ENCODE peak calls at places on chromosomes 4 and X, in nine cellular contexts. E is foreskin melanocyte, Y is HCEC 1CT, B is AG09319, I is NT2/D1, Z is NCI-H187 treated with DMSO at 0.1 percent for 48 hours, H is NCI-H226, K is KBM-7, W is ELR. D is an unnamed sample.

GRCh38 chr4:10596586-10597285 is 87.8 kb downstream of the CLNK start:
- DNase-seq in I (no peak), K (no peak), E (no peak), Z (no peak), B (no peak), W (peak), Y (no peak), H (no peak), D (no peak)

GRCh38 chr4:177175473-177175872 is 134.2 kb upstream of the NEIL3 start:
- DNase-seq in I (no peak), W (no peak), H (no peak), Z (no peak), Y (no peak), E (no peak), K (no peak), B (no peak), D (no peak)

GRCh38 chrX:20254712-20255299 is 11.9 kb downstream of the RPS6KA3 start:
- DNase-seq in Y (peak), Z (no peak), H (no peak), E (no peak), K (no peak), W (no peak), B (no peak), I (no peak), D (peak)

GRCh38 chr4:153844144-153844543 is 55.3 kb upstream of the SFRP2 start:
- DNase-seq in W (no peak), K (no peak), Z (no peak), Y (no peak), H (no peak), E (no peak), I (no peak), B (no peak), D (no peak)

GRCh38 chrX:72666451-72666850 is 47.7 kb downstream of the PHKA1 start:
- DNase-seq in K (no peak), Y (no peak), E (no peak), Z (no peak), H (no peak), W (no peak), I (no peak), B (no peak), D (peak)

GRCh38 chr4:23934915-23935314 is 45.1 kb upstream of the PPARGC1A start:
- DNase-seq in K (no peak), Y (peak), E (peak), I (peak), Z (peak), B (peak), W (peak), H (peak), D (peak)

GRCh38 chrX:40096395-40097091 is 1.2 kb downstream of the BCOR start:
- DNase-seq in E (no peak), H (no peak), I (no peak), B (no peak), K (peak), Z (no peak), W (peak), Y (peak), D (peak)

GRCh38 chrX:13716905-13717304 is 17.5 kb downstream of the TRAPPC2 start:
- DNase-seq in Y (no peak), E (no peak), W (no peak), I (no peak), K (no peak), H (no peak), Z (no peak), B (no peak), D (no peak)

GRCh38 chrX:75522565-75523411 is at the start of gene ZDHHC15:
- DNase-seq in W (no peak), Y (no peak), E (no peak), K (peak), B (no peak), H (no peak), I (peak), Z (no peak), D (peak)

GRCh38 chr4:118281611-118282442 is 71.0 kb downstream of the PRSS12 start:
- DNase-seq in Y (peak), K (peak), Z (no peak), I (no peak), H (no peak), B (no peak), E (no peak), W (peak), D (peak)

GRCh38 chr4:893276-893994 is 38.7 kb downstream of the GAK start:
- DNase-seq in W (no peak), H (no peak), B (no peak), Z (no peak), E (no peak), I (no peak), Y (no peak), K (no peak), D (no peak)

GRCh38 chrX:49999048-49999447 is 76.7 kb downstream of the CLCN5 start:
- DNase-seq in I (no peak), E (no peak), B (no peak), H (peak), W (no peak), Z (no peak), K (no peak), Y (no peak), D (peak)

GRCh38 chr4:84907145-84907544 is 59.3 kb downstream of the WDFY3 start:
- DNase-seq in I (no peak), Y (no peak), B (no peak), H (no peak), W (no peak), Z (no peak), K (peak), E (no peak), D (no peak)

GRCh38 chr4:119656342-119656741 is 27.7 kb upstream of the PDE5A start:
- DNase-seq in H (no peak), I (no peak), Y (no peak), E (no peak), K (no peak), B (no peak), Z (no peak), W (no peak), D (no peak)

GRCh38 chr4:20172070-20172760 is 79.5 kb upstream of the SLIT2 start:
- DNase-seq in B (no peak), Y (no peak), K (no peak), I (no peak), Z (no peak), E (peak), W (no peak), H (no peak), D (peak)

GRCh38 chrX:111098874-111099273 is 2.9 kb downstream of the PAK3 start:
- DNase-seq in Y (no peak), Z (no peak), H (no peak), K (peak), E (no peak), B (no peak), I (peak), W (peak), D (peak)

GRCh38 chr4:58808817-58809216 is 1698.6 kb upstream of the IGFBP7 start:
- DNase-seq in Z (no peak), Y (no peak), H (no peak), I (no peak), W (no peak), B (no peak), K (no peak), E (no peak), D (no peak)

GRCh38 chr4:157287445-157287844 is 66.9 kb downstream of the GRIA2 start:
- DNase-seq in E (no peak), Y (no peak), K (no peak), H (no peak), B (no peak), I (no peak), Z (no peak), W (no peak), D (no peak)

GRCh38 chr4:70704333-70705145 is 16.2 kb downstream of the UTP3 start:
- DNase-seq in E (peak), K (peak), Y (peak), I (peak), Z (peak), W (peak), B (no peak), H (peak), D (peak)

GRCh38 chrX:154334496-154334895 is 38.9 kb downstream of the TKTL1 start:
- DNase-seq in I (no peak), Y (no peak), Z (no peak), E (no peak), K (no peak), W (no peak), H (no peak), B (no peak), D (no peak)

GRCh38 chr4:76017056-76017686 is 6.1 kb downstream of the CXCL10 start:
- DNase-seq in W (no peak), I (no peak), E (peak), Y (no peak), B (no peak), Z (no peak), H (no peak), K (no peak), D (no peak)

GRCh38 chr4:138573246-138573645 is 331.1 kb upstream of the SLC7A11 start:
- DNase-seq in E (no peak), W (peak), B (no peak), H (no peak), I (no peak), Z (no peak), Y (no peak), K (no peak), D (peak)

GRCh38 chr4:140296335-140296753 is 77.1 kb upstream of the SCOC start:
- DNase-seq in Y (peak), K (no peak), H (peak), B (peak), I (no peak), W (peak), E (peak), Z (peak), D (peak)

GRCh38 chr4:165207431-165208321 is at the start of gene KLHL2:
- DNase-seq in W (peak), I (peak), E (peak), Z (no peak), H (peak), K (peak), B (peak), Y (peak), D (peak)

GRCh38 chr4:53804719-53805118 is 213.4 kb upstream of the LNX1 start:
- DNase-seq in I (no peak), Z (no peak), Y (no peak), W (peak), K (peak), H (no peak), B (no peak), E (peak), D (peak)

GRCh38 chr4:112251044-112251632 is 19.6 kb downstream of the AP1AR start:
- DNase-seq in H (no peak), K (no peak), B (no peak), Z (no peak), E (no peak), I (no peak), Y (no peak), W (no peak), D (peak)

GRCh38 chrX:107565005-107565404 is 63.3 kb upstream of the PRPS1 start:
- DNase-seq in W (no peak), Y (no peak), Z (no peak), K (no peak), H (no peak), I (no peak), E (no peak), B (no peak), D (peak)

GRCh38 chr4:37561803-37562207 is 124.4 kb downstream of the RELL1 start:
- DNase-seq in W (peak), B (no peak), Y (peak), H (peak), E (peak), I (no peak), Z (no peak), K (no peak), D (peak)

GRCh38 chr4:188781655-188782054 is 642.4 kb downstream of the TRIML1 start:
- DNase-seq in W (peak), E (peak), B (no peak), I (peak), Z (no peak), H (no peak), K (peak), Y (peak), D (peak)

GRCh38 chr4:3225946-3226345 is 23.0 kb upstream of the MSANTD1 start:
- DNase-seq in E (no peak), Z (no peak), I (no peak), H (no peak), Y (no peak), W (no peak), K (no peak), B (no peak), D (no peak)

GRCh38 chr4:83207497-83208105 is 77.0 kb downstream of the COQ2 start:
- DNase-seq in Y (no peak), K (no peak), H (peak), W (peak), B (peak), I (no peak), Z (no peak), E (peak), D (peak)

GRCh38 chr4:16858275-16858752 is 40.1 kb downstream of the LDB2 start:
- DNase-seq in K (no peak), B (no peak), W (peak), I (peak), Y (peak), H (peak), Z (no peak), E (no peak), D (peak)

GRCh38 chr4:117817316-117817715 is 217.0 kb upstream of the NDST3 start:
- DNase-seq in E (peak), Y (no peak), H (no peak), W (peak), K (no peak), Z (no peak), I (no peak), B (no peak), D (no peak)

GRCh38 chr4:114015444-114015899 is 36.0 kb upstream of the ARSJ start:
- DNase-seq in B (peak), E (peak), Y (peak), H (peak), I (no peak), K (no peak), Z (no peak), W (peak), D (peak)

GRCh38 chrX:28979876-28980275 is 392.6 kb downstream of the IL1RAPL1 start:
- DNase-seq in W (no peak), I (no peak), K (no peak), B (no peak), Y (no peak), H (peak), Z (no peak), E (no peak), D (no peak)

GRCh38 chr4:141047228-141047884 is 85.9 kb downstream of the RNF150 start:
- DNase-seq in W (peak), H (no peak), Z (no peak), E (no peak), B (no peak), I (no peak), K (no peak), Y (peak), D (peak)

GRCh38 chr4:90990298-90990697 is 863.1 kb downstream of the CCSER1 start:
- DNase-seq in I (no peak), E (no peak), K (no peak), W (no peak), B (no peak), Y (no peak), H (peak), Z (no peak), D (no peak)

GRCh38 chr4:48025005-48025404 is 8.4 kb downstream of the NIPAL1 start:
- DNase-seq in I (no peak), B (no peak), W (peak), H (peak), Z (no peak), K (no peak), E (peak), Y (no peak), D (peak)

GRCh38 chr4:48484494-48485168 is 1.5 kb downstream of the SLC10A4 start:
- DNase-seq in B (no peak), Y (no peak), Z (no peak), E (no peak), H (no peak), I (no peak), W (no peak), K (peak), D (no peak)